ENCODE peak calls at places on chromosomes 5 and 9, in four cellular contexts. K is fibroblast of lung, Q is ACHN, A is RWPE1. O is an unnamed sample.

GRCh38 chr5:44178414-44178813 is 210.8 kb downstream of the FGF10 start:
- DNase-seq in K (no peak), Q (no peak), A (no peak), O (no peak)

GRCh38 chr9:22357016-22357415 is 89.6 kb upstream of the DMRTA1 start:
- DNase-seq in K (no peak), Q (no peak), A (no peak), O (no peak)

GRCh38 chr9:130022566-130023146 is 20.3 kb downstream of the FNBP1 start:
- DNase-seq in K (no peak), Q (no peak), A (no peak), O (no peak)

GRCh38 chr9:100129772-100130171 is 30.7 kb downstream of the INVS start:
- DNase-seq in K (peak; percentile 12), Q (no peak), A (no peak), O (no peak)

GRCh38 chr9:123996731-123997421 is 14.7 kb upstream of the LHX2 start:
- DNase-seq in K (no peak), Q (no peak), A (no peak), O (no peak)

GRCh38 chr5:38853753-38854470 is 8.1 kb downstream of the OSMR start:
- DNase-seq in K (peak; percentile 97), Q (no peak), A (peak; percentile 83), O (peak; percentile 50)

GRCh38 chr5:172089298-172090117 is 83.1 kb upstream of the FBXW11 start:
- DNase-seq in K (no peak), Q (no peak), A (no peak), O (no peak)

GRCh38 chr5:174720612-174721521 is 3.5 kb upstream of the MSX2 start:
- DNase-seq in K (peak; percentile 20), Q (no peak), A (no peak), O (peak; percentile 37)

GRCh38 chr5:112977440-112977861 is 853 bp downstream of the DCP2 start:
- DNase-seq in K (peak; percentile 36), Q (peak; percentile 24), A (no peak), O (peak; percentile 8)

GRCh38 chr5:123810253-123810652 is 298.3 kb downstream of the CSNK1G3 start:
- DNase-seq in K (no peak), Q (no peak), A (no peak), O (no peak)

GRCh38 chr5:36599986-36600779 is 6.2 kb upstream of the SLC1A3 start:
- DNase-seq in K (peak; percentile 69), Q (no peak), A (no peak), O (no peak)

GRCh38 chr5:38601133-38601842 is 44.8 kb upstream of the LIFR start:
- DNase-seq in K (no peak), Q (no peak), A (no peak), O (no peak)

GRCh38 chr5:179585903-179586511 is 35.7 kb downstream of the RUFY1 start:
- DNase-seq in K (no peak), Q (no peak), A (no peak), O (no peak)